ENCODE peak calls at places on chromosomes 12 and 14, in six cellular contexts. K, L, F, O, U and T are unnamed samples.

GRCh38 chr14:103186241-103186835 is 63.1 kb downstream of the TNFAIP2 start:
- DNase-seq in K (no peak), L (no peak), F (no peak), O (no peak), U (no peak), T (no peak)

GRCh38 chr12:65675141-65675621 is 149.1 kb upstream of the HMGA2 start:
- DNase-seq in K (no peak), L (no peak), F (no peak), O (no peak), U (no peak), T (no peak)

GRCh38 chr14:23559010-23559920 is 3.2 kb downstream of the THTPA start:
- DNase-seq in K (peak; percentile 55), L (peak; percentile 75), F (peak; percentile 74), O (peak; percentile 47), U (peak; percentile 53), T (peak; percentile 63)

GRCh38 chr12:106747973-106748436 is 26.5 kb upstream of the RIC8B start:
- DNase-seq in K (no peak), L (no peak), F (no peak), O (no peak), U (no peak), T (no peak)

GRCh38 chr12:60205500-60205899 is 609.7 kb downstream of the SLC16A7 start:
- DNase-seq in K (no peak), L (no peak), F (no peak), O (no peak), U (no peak), T (peak; percentile 50)

GRCh38 chr14:103713304-103714062 is 1.8 kb downstream of the XRCC3 start:
- DNase-seq in K (no peak), L (no peak), F (no peak), O (no peak), U (no peak), T (no peak)

GRCh38 chr14:102474934-102475333 is 34.6 kb downstream of the ANKRD9 start:
- DNase-seq in K (peak; percentile 71), L (no peak), F (peak; percentile 76), O (no peak), U (no peak), T (no peak)

GRCh38 chr14:53956427-53957201 is at the start of gene BMP4:
- DNase-seq in K (no peak), L (peak; percentile 66), F (peak; percentile 75), O (no peak), U (no peak), T (no peak)

GRCh38 chr14:32939254-32940065 is 781 bp downstream of the NPAS3 start:
- DNase-seq in K (peak; percentile 85), L (peak; percentile 76), F (peak; percentile 58), O (no peak), U (peak; percentile 66), T (peak; percentile 75)

GRCh38 chr14:56855891-56856461 is 45.7 kb upstream of the OTX2 start:
- DNase-seq in K (peak; percentile 13), L (no peak), F (no peak), O (no peak), U (peak; percentile 70), T (no peak)

GRCh38 chr12:26303418-26303817 is 108.0 kb downstream of the SSPN start:
- DNase-seq in K (no peak), L (no peak), F (no peak), O (no peak), U (no peak), T (no peak)

GRCh38 chr12:31742891-31743290 is 14.1 kb upstream of the AMN1 start:
- DNase-seq in K (no peak), L (no peak), F (no peak), O (no peak), U (peak; percentile 36), T (peak; percentile 24)

GRCh38 chr12:79409562-79409961 is 281.2 kb downstream of the PAWR start:
- DNase-seq in K (no peak), L (no peak), F (no peak), O (no peak), U (no peak), T (no peak)

GRCh38 chr14:50964683-50965390 is 20.6 kb upstream of the PYGL start:
- DNase-seq in K (no peak), L (peak; percentile 68), F (no peak), O (no peak), U (peak; percentile 63), T (peak; percentile 60)